ENCODE peak calls at places on chromosomes 13 and 19, in seven cellular contexts. T is A549; V is spleen; J is mesenchymal stem cell; Y is esophagus squamous epithelium; I is upper lobe of right lung; B is CD4-positive, alpha-beta memory T cell. G is an unnamed sample.

GRCh38 chr13:79673993-79674377 is 193.0 kb downstream of the NDFIP2 start:
- DNase-seq in T (no peak), V (no peak), J (no peak), Y (no peak), I (no peak), B (no peak), G (no peak)

GRCh38 chr19:21532904-21533303 is 27.5 kb downstream of the ZNF429 start:
- DNase-seq in T (no peak), V (no peak), J (no peak), Y (no peak), I (no peak), B (no peak), G (no peak)

GRCh38 chr19:31985001-31985605 is 360.3 kb upstream of the ZNF507 start:
- DNase-seq in T (no peak), V (no peak), J (peak), Y (no peak), I (no peak), B (no peak), G (no peak)

GRCh38 chr19:55368701-55369563 is 1.3 kb downstream of the IL11 start:
- DNase-seq in T (no peak), V (no peak), J (peak), Y (no peak), I (no peak), B (no peak), G (peak)

GRCh38 chr19:36771275-36772231 is 1.1 kb downstream of the ZNF850 start:
- DNase-seq in T (no peak), V (peak), J (peak), Y (no peak), I (no peak), B (no peak), G (peak)

GRCh38 chr19:6800991-6801396 is 28.5 kb downstream of the VAV1 start:
- DNase-seq in T (peak), V (no peak), J (no peak), Y (no peak), I (no peak), B (peak), G (peak)

GRCh38 chr19:48206402-48207093 is 36.1 kb downstream of the ZSWIM9 start:
- DNase-seq in T (no peak), V (no peak), J (no peak), Y (no peak), I (peak), B (no peak), G (no peak)

GRCh38 chr19:56603829-56604228 is 8.7 kb downstream of the ZNF71 start:
- DNase-seq in T (no peak), V (no peak), J (no peak), Y (no peak), I (no peak), B (no peak), G (no peak)

GRCh38 chr19:1292419-1293151 is 6.9 kb downstream of the EFNA2 start:
- DNase-seq in T (no peak), V (no peak), J (no peak), Y (no peak), I (no peak), B (no peak), G (peak)

GRCh38 chr13:48508001-48508400 is 24.9 kb downstream of the RCBTB2 start:
- DNase-seq in T (no peak), V (no peak), J (no peak), Y (no peak), I (no peak), B (no peak), G (no peak)

GRCh38 chr19:48696353-48697010 is 711 bp downstream of the FUT2 start:
- DNase-seq in T (no peak), V (no peak), J (peak), Y (no peak), I (no peak), B (no peak), G (peak)

GRCh38 chr19:13849991-13850909 is 26.7 kb upstream of the NANOS3 start:
- DNase-seq in T (no peak), V (peak), J (peak), Y (no peak), I (peak), B (peak), G (peak)

GRCh38 chr19:57103573-57104277 is 16.1 kb upstream of the USP29 start:
- DNase-seq in T (peak), V (no peak), J (peak), Y (no peak), I (no peak), B (peak), G (peak)

GRCh38 chr13:89380101-89380500 is 1708.9 kb downstream of the SLITRK5 start:
- DNase-seq in T (no peak), V (no peak), J (no peak), Y (no peak), I (no peak), B (no peak), G (no peak)

GRCh38 chr13:89372193-89372592 is 1701.0 kb downstream of the SLITRK5 start:
- DNase-seq in T (no peak), V (no peak), J (no peak), Y (no peak), I (no peak), B (no peak), G (no peak)

DNA sequence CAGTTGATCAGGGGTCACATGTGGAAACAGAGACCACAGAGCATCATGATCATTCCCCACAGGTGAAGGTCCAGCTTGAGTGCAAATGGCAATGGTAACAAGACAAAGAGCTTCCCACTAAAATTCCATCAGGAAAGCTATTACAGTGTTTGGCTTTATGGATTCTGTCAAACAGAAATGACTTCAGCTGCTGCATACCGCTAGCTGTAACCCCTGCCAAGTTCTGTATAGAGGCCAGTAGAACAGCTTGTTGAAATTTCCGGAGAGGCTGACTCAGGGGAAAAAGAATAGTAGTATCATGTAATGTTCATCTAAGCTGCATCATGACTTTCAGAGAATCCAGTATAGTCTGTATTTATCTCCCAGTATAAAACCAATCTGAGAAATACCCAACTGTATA is 1704.7 kb downstream of the SLITRK5 start:
- DNase-seq in T (no peak), V (no peak), J (peak), Y (no peak), I (no peak), B (no peak), G (no peak)
- H3K27ac ChIP-seq in T (no peak), V (no peak), J (peak), Y (no peak), I (no peak), B (no peak), G (no peak)

GRCh38 chr19:29121684-29122083 is 91.3 kb downstream of the UQCRFS1 start:
- DNase-seq in T (no peak), V (no peak), J (no peak), Y (no peak), I (no peak), B (no peak), G (no peak)

GRCh38 chr19:29119582-29119981 is 93.4 kb downstream of the UQCRFS1 start:
- DNase-seq in T (no peak), V (no peak), J (no peak), Y (no peak), I (no peak), B (no peak), G (no peak)

GRCh38 chr19:29120471-29120870 is 92.5 kb downstream of the UQCRFS1 start:
- DNase-seq in T (no peak), V (no peak), J (no peak), Y (no peak), I (no peak), B (no peak), G (no peak)

GRCh38 chr19:29118384-29118783 is 94.6 kb downstream of the UQCRFS1 start:
- DNase-seq in T (no peak), V (no peak), J (no peak), Y (no peak), I (no peak), B (no peak), G (no peak)

GRCh38 chr19:29122185-29122584 is 90.8 kb downstream of the UQCRFS1 start:
- DNase-seq in T (no peak), V (no peak), J (no peak), Y (no peak), I (no peak), B (no peak), G (no peak)
- H3K27ac ChIP-seq in T (no peak), V (no peak), J (no peak), Y (no peak), I (no peak), B (no peak), G (no peak)

GRCh38 chr13:68908879-68909278 is 1198.7 kb upstream of the ATXN8OS start:
- DNase-seq in T (no peak), V (no peak), J (no peak), Y (no peak), I (no peak), B (no peak), G (no peak)
- H3K27ac ChIP-seq in T (no peak), V (no peak), J (no peak), Y (no peak), I (no peak), B (no peak), G (no peak)

DNA sequence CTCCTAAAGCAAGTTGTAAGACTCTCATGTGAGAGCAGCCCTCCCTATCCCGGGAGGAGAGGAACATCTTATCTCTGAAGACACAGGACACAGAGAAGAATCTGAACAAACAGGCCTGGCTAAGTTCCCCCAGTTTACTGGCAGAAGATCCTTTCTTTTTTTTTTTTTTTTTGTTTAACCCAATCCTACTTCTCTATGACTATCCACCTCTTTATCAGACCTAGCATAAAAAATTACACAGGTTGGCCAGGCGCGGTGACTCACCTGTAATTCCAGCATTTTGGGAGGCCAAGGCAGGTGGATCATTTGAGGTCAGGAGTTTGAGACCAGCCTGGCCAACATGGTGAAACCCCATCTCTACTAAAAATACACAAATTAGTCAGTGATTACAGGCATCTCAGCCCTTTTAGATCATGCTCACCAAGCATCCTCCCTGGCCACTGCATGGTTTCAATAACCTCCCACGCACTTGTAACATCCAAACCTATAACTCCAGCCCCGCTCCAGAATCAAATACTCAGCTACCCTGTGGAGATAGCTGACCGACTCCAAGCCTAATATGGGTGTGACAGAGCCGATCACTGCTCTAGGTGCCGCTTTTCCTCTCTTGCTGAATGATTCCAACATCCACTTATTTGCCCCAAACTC is 27.3 kb upstream of the MUC16 start:
- DNase-seq in T (no peak), V (no peak), J (no peak), Y (no peak), I (no peak), B (no peak), G (no peak)
- H3K27ac ChIP-seq in T (no peak), V (no peak), J (no peak), Y (no peak), I (no peak), B (no peak), G (no peak)

DNA sequence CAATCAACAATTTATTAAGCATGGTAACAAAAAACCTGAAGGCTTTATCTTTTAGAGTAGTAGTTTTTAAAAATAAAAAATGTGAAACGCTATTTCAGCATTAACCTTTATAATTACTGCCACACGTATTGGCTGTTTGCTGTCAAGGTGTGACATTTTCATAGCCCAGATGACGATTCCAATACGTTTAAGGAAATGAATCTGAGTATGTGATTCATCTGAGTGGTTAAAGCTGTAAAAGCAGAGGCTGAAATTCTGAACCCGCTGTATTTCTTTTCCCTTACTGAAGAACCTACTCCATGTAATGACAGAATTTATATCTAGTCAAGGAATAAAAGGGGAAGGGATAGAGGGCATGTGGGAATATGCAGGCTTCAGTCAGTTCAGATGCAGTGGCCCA is 166.0 kb downstream of the LMO7 start:
- DNase-seq in T (no peak), V (no peak), J (no peak), Y (no peak), I (no peak), B (no peak), G (no peak)
- H3K27ac ChIP-seq in T (no peak), V (no peak), J (no peak), Y (no peak), I (no peak), B (no peak), G (peak)

GRCh38 chr13:46757640-46758039 is 39.3 kb downstream of the ESD start:
- DNase-seq in T (no peak), V (no peak), J (no peak), Y (no peak), I (no peak), B (no peak), G (no peak)
- H3K27ac ChIP-seq in T (no peak), V (no peak), J (no peak), Y (no peak), I (no peak), B (no peak), G (no peak)

DNA sequence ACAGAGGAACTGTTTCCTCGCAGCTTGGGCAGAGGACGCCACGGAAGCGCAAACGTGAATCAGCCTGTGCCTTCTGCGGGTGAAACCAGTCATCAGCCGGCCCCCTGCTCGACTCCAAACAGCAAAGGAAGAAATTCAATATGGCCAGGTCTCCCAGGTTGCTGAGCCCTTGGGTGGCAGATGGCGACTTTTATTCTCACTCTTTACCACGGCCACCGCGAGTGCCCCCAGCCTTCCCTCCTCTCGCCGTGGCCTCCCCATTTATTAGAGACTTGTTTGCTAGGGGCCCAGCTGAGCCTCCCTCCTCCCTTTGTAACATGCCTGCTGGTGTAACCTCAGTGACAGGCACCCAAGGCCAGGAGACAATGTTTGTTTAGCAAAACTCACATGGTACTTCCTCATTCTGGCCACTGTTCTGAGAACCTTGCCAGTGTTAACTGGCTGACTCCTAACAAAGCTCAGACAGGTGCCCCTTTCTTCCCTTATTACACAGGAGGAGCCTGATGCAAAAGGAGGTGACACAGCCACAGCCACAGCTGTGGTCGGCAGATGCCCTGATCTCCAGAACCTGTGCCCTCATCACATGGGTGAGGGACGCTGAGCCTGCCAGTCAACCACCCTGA is 5.8 kb downstream of the RAB20 start:
- DNase-seq in T (no peak), V (peak), J (no peak), Y (no peak), I (no peak), B (no peak), G (no peak)
- H3K27ac ChIP-seq in T (no peak), V (peak), J (no peak), Y (no peak), I (peak), B (no peak), G (no peak)

GRCh38 chr13:77916481-77916880 is 2.1 kb downstream of the EDNRB start:
- DNase-seq in T (no peak), V (no peak), J (peak), Y (no peak), I (no peak), B (no peak), G (no peak)
- H3K27ac ChIP-seq in T (no peak), V (no peak), J (no peak), Y (peak), I (peak), B (no peak), G (no peak)

G was measured in osteoblast.